ENCODE peak calls at places on chromosomes 2 and 18, in nine cellular contexts. T is astrocyte; X is tibial artery; D is kidney; E is stomach; Z is uterus; U is neuronal stem cell; J is BE2C; N is CD8-positive, alpha-beta T cell. M is an unnamed sample. For H3K4me1, the result is how much of the 10 kb centered on the place peaks cover.

GRCh38 chr18:11925800-11926481 is 17.8 kb upstream of the MPPE1 start:
- DNase-seq in E (no peak), U (no peak), N (no peak), D (no peak), J (no peak), X (no peak), T (no peak), Z (no peak), M (no peak)

GRCh38 chr2:129748250-129748649 is 231.2 kb upstream of the RAB6C start:
- DNase-seq in U (no peak), T (no peak), X (no peak), J (no peak), Z (no peak), D (no peak), E (no peak), N (no peak), M (no peak)

GRCh38 chr18:36536426-36536825 is 238.9 kb downstream of the FHOD3 start:
- DNase-seq in E (no peak), Z (no peak), X (no peak), D (no peak), J (no peak), U (peak), T (no peak), N (no peak), M (no peak)

GRCh38 chr2:98334439-98335078 is 11.7 kb upstream of the CNGA3 start:
- DNase-seq in E (no peak), J (no peak), X (no peak), D (no peak), N (no peak), T (peak), U (no peak), Z (no peak), M (no peak)

GRCh38 chr18:6200375-6200774 is 214.3 kb downstream of the L3MBTL4 start:
- DNase-seq in D (no peak), T (no peak), N (no peak), J (no peak), U (no peak), E (no peak), X (no peak), Z (no peak), M (no peak)

GRCh38 chr2:218839430-218839829 is 7.8 kb upstream of the PRKAG3 start:
- DNase-seq in E (no peak), Z (no peak), D (no peak), J (no peak), U (no peak), T (peak), N (no peak), X (peak), M (no peak)

GRCh38 chr2:188870289-188870688 is 103.9 kb upstream of the COL3A1 start:
- DNase-seq in U (no peak), X (no peak), Z (no peak), J (no peak), T (peak), N (no peak), D (no peak), E (no peak), M (no peak)

GRCh38 chr2:12087671-12088380 is 341.4 kb downstream of the LPIN1 start:
- DNase-seq in E (no peak), T (no peak), N (no peak), U (no peak), X (no peak), D (no peak), Z (no peak), J (no peak), M (no peak)

GRCh38 chr2:127162261-127163089 is 55.5 kb upstream of the BIN1 start:
- DNase-seq in E (no peak), T (no peak), N (no peak), Z (no peak), U (no peak), D (no peak), J (no peak), X (no peak), M (no peak)

GRCh38 chr18:77822552-77823138 is 573.0 kb downstream of the GALR1 start:
- DNase-seq in Z (no peak), X (no peak), E (no peak), J (no peak), U (no peak), T (no peak), N (no peak), D (peak), M (no peak)

GRCh38 chr18:29087616-29088246 is 910.8 kb upstream of the CDH2 start:
- DNase-seq in E (no peak), Z (no peak), T (no peak), J (no peak), D (no peak), N (no peak), U (no peak), X (no peak), M (no peak)

GRCh38 chr2:115389898-115390297 is 947.5 kb downstream of the DPP10 start:
- DNase-seq in D (no peak), X (no peak), E (no peak), T (no peak), N (no peak), Z (no peak), U (no peak), J (no peak), M (no peak)

GRCh38 chr2:88212251-88212790 is 42.2 kb downstream of the THNSL2 start:
- DNase-seq in J (no peak), X (no peak), D (no peak), U (peak), E (no peak), N (no peak), T (no peak), Z (no peak), M (no peak)

GRCh38 chr18:11407900-11408299 is 201.5 kb upstream of the SLC35G4 start:
- DNase-seq in J (no peak), X (no peak), E (no peak), D (no peak), U (no peak), T (peak), Z (no peak), N (no peak), M (no peak)

GRCh38 chr2:164692958-164693357 is 71.7 kb upstream of the GRB14 start:
- DNase-seq in D (no peak), Z (no peak), X (no peak), U (no peak), T (no peak), E (no peak), J (no peak), N (no peak), M (no peak)

GRCh38 chr2:215914067-215914776 is 99.1 kb downstream of the MREG start:
- DNase-seq in U (no peak), J (no peak), T (no peak), X (no peak), Z (no peak), N (no peak), D (no peak), E (no peak), M (no peak)

GRCh38 chr2:42618972-42619371 is 50.5 kb downstream of the MTA3 start:
- DNase-seq in X (no peak), U (no peak), Z (no peak), T (peak), E (no peak), N (no peak), D (no peak), J (no peak), M (no peak)

GRCh38 chr18:60067426-60068210 is 167.8 kb downstream of the PMAIP1 start:
- DNase-seq in T (no peak), E (no peak), J (no peak), X (no peak), N (no peak), U (peak), Z (no peak), D (no peak), M (no peak)

GRCh38 chr2:210287301-210287700 is 27.7 kb downstream of the MYL1 start:
- DNase-seq in J (no peak), N (no peak), E (no peak), U (no peak), D (no peak), Z (no peak), X (no peak), T (peak), M (no peak)

GRCh38 chr2:88651646-88652045 is 24.4 kb upstream of the EIF2AK3 start:
- DNase-seq in J (no peak), E (no peak), Z (no peak), U (no peak), N (no peak), X (no peak), D (no peak), T (no peak), M (no peak)

DNA sequence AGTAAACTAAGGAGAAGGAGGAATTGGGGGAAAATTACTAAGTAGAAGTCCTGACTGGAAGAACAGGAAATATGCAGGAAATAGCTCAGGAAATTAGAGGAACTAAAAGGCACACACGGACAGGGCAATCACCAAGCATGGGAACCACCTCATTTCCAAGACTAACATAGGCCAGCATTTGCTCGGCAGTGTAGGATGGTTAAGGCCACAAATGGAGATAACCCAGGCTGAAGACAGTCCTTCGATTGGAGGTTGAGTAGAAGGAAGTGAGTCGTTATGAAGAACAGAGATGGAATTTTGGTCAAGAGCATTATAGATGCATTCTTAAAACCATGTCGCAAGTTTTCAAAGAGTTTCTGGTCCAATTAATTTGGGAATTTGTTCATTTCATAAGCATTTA is 401.4 kb downstream of the ALK start:
- DNase-seq in E (no peak), U (no peak), D (no peak), Z (no peak), X (no peak), J (no peak), T (peak), N (no peak), M (no peak)
- H3K4me1 ChIP-seq in E (under half), U (under half), D (under half), Z (under half), X (under half), J (under half), T (under half), N (under half), M (under half)

GRCh38 chr18:42185486-42185885 is 230.5 kb downstream of the PIK3C3 start:
- DNase-seq in U (no peak), Z (no peak), X (no peak), J (no peak), E (no peak), D (no peak), T (no peak), N (no peak), M (no peak)
- H3K4me1 ChIP-seq in U (under half), Z (under half), X (under half), J (under half), E (under half), D (under half), T (under half), N (under half), M (under half)

GRCh38 chr2:203813684-203814083 is 53.9 kb upstream of the CTLA4 start:
- DNase-seq in U (no peak), E (no peak), D (no peak), T (no peak), X (no peak), Z (no peak), N (no peak), J (no peak), M (no peak)
- H3K4me1 ChIP-seq in U (under half), E (under half), D (under half), T (under half), X (under half), Z (under half), N (under half), J (under half), M (under half)

GRCh38 chr2:241379481-241380480 is 23.7 kb downstream of the FARP2 start:
- DNase-seq in Z (no peak), D (no peak), T (peak), X (no peak), J (no peak), U (no peak), N (no peak), E (no peak), M (no peak)
- H3K4me1 ChIP-seq in Z (under half), D (under half), T (under half), X (under half), J (under half), U (under half), N (under half), E (under half), M (under half)

GRCh38 chr2:62801814-62802524 is 96.5 kb downstream of the EHBP1 start:
- DNase-seq in X (no peak), T (no peak), U (no peak), N (no peak), Z (no peak), J (no peak), E (no peak), D (no peak), M (no peak)
- H3K4me1 ChIP-seq in X (under half), T (under half), U (under half), N (under half), Z (under half), J (under half), E (under half), D (under half), M (under half)

DNA sequence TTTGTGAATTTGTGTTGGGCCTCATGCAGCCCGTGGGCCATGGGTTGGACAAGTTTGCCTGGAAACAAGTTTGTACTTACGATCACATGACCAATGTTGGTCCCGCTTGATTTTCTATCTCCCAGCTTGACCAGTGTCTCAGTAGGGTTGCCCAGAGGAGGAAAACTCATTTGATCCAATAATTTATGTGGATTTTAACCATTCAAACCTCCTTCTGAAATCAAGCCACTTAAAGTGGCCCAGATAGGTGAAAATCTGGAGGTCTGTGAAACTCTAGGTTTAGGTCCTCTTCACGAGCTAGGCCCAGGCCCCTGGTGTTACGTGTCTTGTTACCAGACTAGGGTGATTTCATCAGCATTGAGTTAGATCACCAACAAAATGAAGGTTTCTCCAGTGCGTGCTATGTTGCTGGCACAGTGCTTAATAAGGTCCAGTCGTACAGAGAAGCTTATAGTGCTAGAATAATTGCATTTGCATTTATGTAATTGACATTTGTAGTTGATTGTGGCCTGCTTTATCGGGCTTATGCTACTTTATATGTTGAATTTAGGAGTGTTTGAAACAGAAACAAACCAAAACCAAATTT is 4.4 kb downstream of the ACTR2 start:
- DNase-seq in N (no peak), E (no peak), J (no peak), U (no peak), X (no peak), Z (no peak), D (no peak), T (peak), M (no peak)
- H3K4me1 ChIP-seq in N (half or more), E (under half), J (under half), U (under half), X (under half), Z (under half), D (under half), T (under half), M (under half)

GRCh38 chr2:118118479-118118878 is 30.2 kb downstream of the INSIG2 start:
- DNase-seq in U (no peak), N (no peak), E (no peak), J (no peak), Z (no peak), D (no peak), X (no peak), T (no peak), M (no peak)

GRCh38 chr2:118112771-118113334 is 24.6 kb downstream of the INSIG2 start:
- DNase-seq in D (no peak), N (no peak), E (no peak), U (no peak), T (peak), J (no peak), Z (no peak), X (no peak), M (no peak)

GRCh38 chr2:118110991-118111390 is 22.7 kb downstream of the INSIG2 start:
- DNase-seq in U (no peak), E (no peak), X (no peak), J (no peak), T (no peak), N (no peak), Z (no peak), D (no peak), M (no peak)

GRCh38 chr2:118115761-118116160 is 27.5 kb downstream of the INSIG2 start:
- DNase-seq in U (no peak), X (no peak), D (no peak), E (no peak), J (no peak), Z (no peak), T (no peak), N (no peak), M (no peak)

GRCh38 chr2:118114863-118115262 is 26.6 kb downstream of the INSIG2 start:
- DNase-seq in X (no peak), T (no peak), J (no peak), U (no peak), N (no peak), Z (no peak), E (no peak), D (no peak), M (no peak)
- H3K4me1 ChIP-seq in X (under half), T (under half), J (under half), U (under half), N (under half), Z (under half), E (under half), D (under half), M (under half)

M was measured in upper lobe of right lung.